ENCODE peak calls at places on chromosomes 2 and 18, in seven cellular contexts. One of them, this sample, is unnamed.

GRCh38 chr2:2577366-2577765 is 246.3 kb upstream of the MYT1L start:
- DNase-seq in CD8-positive, alpha-beta memory T cell: no peak
- DNase-seq in GM23248: peak; percentile 1
- DNase-seq in A549: no peak
- DNase-seq in lower lobe of right lung: no peak
- DNase-seq in DND-41: no peak
- DNase-seq in psoas muscle: no peak
- DNase-seq in this sample: no peak

GRCh38 chr2:234288974-234289455 is 207.9 kb downstream of the ARL4C start:
- DNase-seq in CD8-positive, alpha-beta memory T cell: peak; percentile 65
- DNase-seq in GM23248: peak; percentile 59
- DNase-seq in A549: peak; percentile 70
- DNase-seq in lower lobe of right lung: peak; percentile 68
- DNase-seq in DND-41: peak; percentile 74
- DNase-seq in psoas muscle: peak; percentile 70
- DNase-seq in this sample: peak; percentile 72

GRCh38 chr2:191150451-191151314 is at the start of gene STAT4:
- DNase-seq in CD8-positive, alpha-beta memory T cell: peak; percentile 80
- DNase-seq in GM23248: peak; percentile 66
- DNase-seq in A549: peak; percentile 67
- DNase-seq in lower lobe of right lung: peak; percentile 59
- DNase-seq in DND-41: peak; percentile 76
- DNase-seq in psoas muscle: no peak
- DNase-seq in this sample: no peak

GRCh38 chr18:52700116-52700515 is 360.1 kb downstream of the DCC start:
- DNase-seq in CD8-positive, alpha-beta memory T cell: no peak
- DNase-seq in GM23248: no peak
- DNase-seq in A549: no peak
- DNase-seq in lower lobe of right lung: no peak
- DNase-seq in DND-41: no peak
- DNase-seq in psoas muscle: no peak
- DNase-seq in this sample: no peak

GRCh38 chr2:127608061-127609011 is 37.6 kb upstream of the GPR17 start:
- DNase-seq in CD8-positive, alpha-beta memory T cell: no peak
- DNase-seq in GM23248: no peak
- DNase-seq in A549: no peak
- DNase-seq in lower lobe of right lung: peak; percentile 31
- DNase-seq in DND-41: peak; percentile 50
- DNase-seq in psoas muscle: no peak
- DNase-seq in this sample: no peak

GRCh38 chr2:223549215-223549614 is 52.9 kb downstream of the SCG2 start:
- DNase-seq in CD8-positive, alpha-beta memory T cell: no peak
- DNase-seq in GM23248: peak; percentile 89
- DNase-seq in A549: peak; percentile 65
- DNase-seq in lower lobe of right lung: no peak
- DNase-seq in DND-41: no peak
- DNase-seq in psoas muscle: no peak
- DNase-seq in this sample: no peak

GRCh38 chr18:48955528-48956261 is 4.9 kb upstream of the SMAD7 start:
- DNase-seq in CD8-positive, alpha-beta memory T cell: no peak
- DNase-seq in GM23248: peak; percentile 97
- DNase-seq in A549: no peak
- DNase-seq in lower lobe of right lung: peak; percentile 63
- DNase-seq in DND-41: no peak
- DNase-seq in psoas muscle: peak; percentile 87
- DNase-seq in this sample: peak; percentile 31

GRCh38 chr2:230932556-230933511 is 7.8 kb upstream of the GPR55 start:
- DNase-seq in CD8-positive, alpha-beta memory T cell: no peak
- DNase-seq in GM23248: peak; percentile 71
- DNase-seq in A549: no peak
- DNase-seq in lower lobe of right lung: peak; percentile 57
- DNase-seq in DND-41: no peak
- DNase-seq in psoas muscle: peak; percentile 87
- DNase-seq in this sample: no peak

GRCh38 chr18:39561136-39561535 is 1995.5 kb upstream of the CELF4 start:
- DNase-seq in CD8-positive, alpha-beta memory T cell: no peak
- DNase-seq in GM23248: peak; percentile 11
- DNase-seq in A549: no peak
- DNase-seq in lower lobe of right lung: no peak
- DNase-seq in DND-41: no peak
- DNase-seq in psoas muscle: no peak
- DNase-seq in this sample: no peak

GRCh38 chr18:69948919-69949537 is 1.4 kb upstream of the CD226 start:
- DNase-seq in CD8-positive, alpha-beta memory T cell: no peak
- DNase-seq in GM23248: no peak
- DNase-seq in A549: no peak
- DNase-seq in lower lobe of right lung: no peak
- DNase-seq in DND-41: no peak
- DNase-seq in psoas muscle: no peak
- DNase-seq in this sample: no peak

GRCh38 chr2:45583989-45584388 is 27.1 kb downstream of the SRBD1 start:
- DNase-seq in CD8-positive, alpha-beta memory T cell: no peak
- DNase-seq in GM23248: no peak
- DNase-seq in A549: no peak
- DNase-seq in lower lobe of right lung: no peak
- DNase-seq in DND-41: no peak
- DNase-seq in psoas muscle: no peak
- DNase-seq in this sample: no peak

GRCh38 chr2:188435115-188435514 is 143.4 kb downstream of the GULP1 start:
- DNase-seq in CD8-positive, alpha-beta memory T cell: no peak
- DNase-seq in GM23248: no peak
- DNase-seq in A549: no peak
- DNase-seq in lower lobe of right lung: no peak
- DNase-seq in DND-41: no peak
- DNase-seq in psoas muscle: no peak
- DNase-seq in this sample: no peak

GRCh38 chr2:234081970-234082822 is 31.7 kb downstream of the SPP2 start:
- DNase-seq in CD8-positive, alpha-beta memory T cell: no peak
- DNase-seq in GM23248: no peak
- DNase-seq in A549: peak; percentile 39
- DNase-seq in lower lobe of right lung: peak; percentile 54
- DNase-seq in DND-41: no peak
- DNase-seq in psoas muscle: no peak
- DNase-seq in this sample: no peak

GRCh38 chr2:98656800-98657199 is 48.4 kb downstream of the UNC50 start:
- DNase-seq in CD8-positive, alpha-beta memory T cell: peak; percentile 29
- DNase-seq in GM23248: no peak
- DNase-seq in A549: no peak
- DNase-seq in lower lobe of right lung: no peak
- DNase-seq in DND-41: no peak
- DNase-seq in psoas muscle: no peak
- DNase-seq in this sample: no peak

GRCh38 chr2:172829229-172829628 is 93.6 kb downstream of the RAPGEF4 start:
- DNase-seq in CD8-positive, alpha-beta memory T cell: no peak
- DNase-seq in GM23248: peak; percentile 63
- DNase-seq in A549: peak; percentile 13
- DNase-seq in lower lobe of right lung: no peak
- DNase-seq in DND-41: no peak
- DNase-seq in psoas muscle: no peak
- DNase-seq in this sample: no peak

GRCh38 chr2:98515571-98515927 is 70.9 kb downstream of the INPP4A start:
- DNase-seq in CD8-positive, alpha-beta memory T cell: no peak
- DNase-seq in GM23248: peak; percentile 49
- DNase-seq in A549: no peak
- DNase-seq in lower lobe of right lung: no peak
- DNase-seq in DND-41: no peak
- DNase-seq in psoas muscle: no peak
- DNase-seq in this sample: no peak

GRCh38 chr2:110854355-110855081 is 122.1 kb downstream of the ACOXL start:
- DNase-seq in CD8-positive, alpha-beta memory T cell: no peak
- DNase-seq in GM23248: peak; percentile 6
- DNase-seq in A549: peak; percentile 15
- DNase-seq in lower lobe of right lung: no peak
- DNase-seq in DND-41: peak; percentile 44
- DNase-seq in psoas muscle: no peak
- DNase-seq in this sample: peak; percentile 41

GRCh38 chr2:161594445-161594844 is 29.8 kb upstream of the SLC4A10 start:
- DNase-seq in CD8-positive, alpha-beta memory T cell: no peak
- DNase-seq in GM23248: no peak
- DNase-seq in A549: no peak
- DNase-seq in lower lobe of right lung: no peak
- DNase-seq in DND-41: no peak
- DNase-seq in psoas muscle: no peak
- DNase-seq in this sample: no peak

GRCh38 chr2:45444991-45445390 is 166.1 kb downstream of the SRBD1 start:
- DNase-seq in CD8-positive, alpha-beta memory T cell: no peak
- DNase-seq in GM23248: peak; percentile 48
- DNase-seq in A549: no peak
- DNase-seq in lower lobe of right lung: no peak
- DNase-seq in DND-41: no peak
- DNase-seq in psoas muscle: no peak
- DNase-seq in this sample: no peak

GRCh38 chr2:238811293-238811692 is 36.6 kb upstream of the TWIST2 start:
- DNase-seq in CD8-positive, alpha-beta memory T cell: no peak
- DNase-seq in GM23248: peak; percentile 90
- DNase-seq in A549: no peak
- DNase-seq in lower lobe of right lung: no peak
- DNase-seq in DND-41: no peak
- DNase-seq in psoas muscle: no peak
- DNase-seq in this sample: no peak

GRCh38 chr2:142037051-142037450 is 93.8 kb downstream of the LRP1B start:
- DNase-seq in CD8-positive, alpha-beta memory T cell: no peak
- DNase-seq in GM23248: peak; percentile 55
- DNase-seq in A549: no peak
- DNase-seq in lower lobe of right lung: no peak
- DNase-seq in DND-41: no peak
- DNase-seq in psoas muscle: no peak
- DNase-seq in this sample: no peak

GRCh38 chr2:109463891-109464290 is 149.9 kb downstream of the SEPTIN10 start:
- DNase-seq in CD8-positive, alpha-beta memory T cell: no peak
- DNase-seq in GM23248: no peak
- DNase-seq in A549: no peak
- DNase-seq in lower lobe of right lung: no peak
- DNase-seq in DND-41: no peak
- DNase-seq in psoas muscle: no peak
- DNase-seq in this sample: no peak

GRCh38 chr2:241267249-241268067 is 48.0 kb downstream of the HDLBP start:
- DNase-seq in CD8-positive, alpha-beta memory T cell: no peak
- DNase-seq in GM23248: no peak
- DNase-seq in A549: no peak
- DNase-seq in lower lobe of right lung: no peak
- DNase-seq in DND-41: no peak
- DNase-seq in psoas muscle: no peak
- DNase-seq in this sample: peak; percentile 10

GRCh38 chr2:186543561-186544131 is 46.2 kb upstream of the ITGAV start:
- DNase-seq in CD8-positive, alpha-beta memory T cell: no peak
- DNase-seq in GM23248: peak; percentile 76
- DNase-seq in A549: peak; percentile 49
- DNase-seq in lower lobe of right lung: no peak
- DNase-seq in DND-41: no peak
- DNase-seq in psoas muscle: no peak
- DNase-seq in this sample: no peak

GRCh38 chr18:36158261-36158867 is 28.7 kb downstream of the ELP2 start:
- DNase-seq in CD8-positive, alpha-beta memory T cell: no peak
- DNase-seq in GM23248: peak; percentile 85
- DNase-seq in A549: no peak
- DNase-seq in lower lobe of right lung: no peak
- DNase-seq in DND-41: no peak
- DNase-seq in psoas muscle: no peak
- DNase-seq in this sample: no peak

DNA sequence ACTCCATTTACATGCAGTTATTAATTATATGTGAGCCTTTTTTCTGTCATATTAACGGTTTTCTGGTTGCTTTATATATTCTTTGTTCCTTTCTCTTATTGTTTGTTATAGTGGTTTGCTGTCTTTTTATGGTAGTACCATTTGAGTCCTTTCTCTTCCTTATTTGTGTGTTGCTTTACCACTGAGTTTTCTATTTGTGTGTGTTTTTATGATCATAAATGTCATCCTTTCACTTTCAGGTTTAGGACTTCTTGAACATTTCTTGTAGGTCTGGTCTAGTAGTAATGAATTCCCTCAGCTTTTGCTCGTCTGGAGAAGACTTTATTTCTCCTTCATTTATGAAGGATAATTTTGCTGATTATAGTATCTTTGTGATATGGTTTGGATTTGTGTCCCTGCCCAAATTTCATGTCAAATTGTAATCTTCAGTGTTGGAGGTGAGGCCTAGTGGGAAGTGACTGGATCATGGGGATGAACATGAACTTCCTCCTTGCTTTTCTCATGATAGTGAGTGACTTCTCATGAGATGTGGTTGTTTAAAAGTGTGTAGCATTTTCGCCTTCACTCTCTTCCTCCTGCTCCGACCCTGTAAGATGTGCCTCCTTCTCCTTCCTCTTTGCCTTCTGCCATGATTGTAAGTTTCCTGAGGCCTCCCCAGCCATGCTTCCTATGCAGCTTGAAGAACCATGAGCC is 11.5 kb downstream of the GCC2 start:
- DNase-seq in CD8-positive, alpha-beta memory T cell: no peak
- DNase-seq in GM23248: no peak
- DNase-seq in A549: no peak
- DNase-seq in lower lobe of right lung: no peak
- DNase-seq in DND-41: no peak
- DNase-seq in psoas muscle: no peak
- DNase-seq in this sample: no peak
- H3K9me3 ChIP-seq in CD8-positive, alpha-beta memory T cell: no peaks in the 10 kb centered on the region
- H3K9me3 ChIP-seq in GM23248: peaks cover 5% of the 10 kb centered on the region
- H3K9me3 ChIP-seq in A549: peaks cover 12% of the 10 kb centered on the region
- H3K9me3 ChIP-seq in lower lobe of right lung: peaks cover 14% of the 10 kb centered on the region
- H3K9me3 ChIP-seq in DND-41: no peaks in the 10 kb centered on the region
- H3K9me3 ChIP-seq in psoas muscle: no peaks in the 10 kb centered on the region
- H3K9me3 ChIP-seq in this sample: peaks cover 27% of the 10 kb centered on the region

GRCh38 chr18:9150116-9150515 is 13.5 kb downstream of the ANKRD12 start:
- DNase-seq in CD8-positive, alpha-beta memory T cell: no peak
- DNase-seq in GM23248: no peak
- DNase-seq in A549: no peak
- DNase-seq in lower lobe of right lung: no peak
- DNase-seq in DND-41: no peak
- DNase-seq in psoas muscle: no peak
- DNase-seq in this sample: no peak
- H3K9me3 ChIP-seq in CD8-positive, alpha-beta memory T cell: no peaks in the 10 kb centered on the region
- H3K9me3 ChIP-seq in GM23248: no peaks in the 10 kb centered on the region
- H3K9me3 ChIP-seq in A549: no peaks in the 10 kb centered on the region
- H3K9me3 ChIP-seq in lower lobe of right lung: no peaks in the 10 kb centered on the region
- H3K9me3 ChIP-seq in DND-41: no peaks in the 10 kb centered on the region
- H3K9me3 ChIP-seq in psoas muscle: no peaks in the 10 kb centered on the region
- H3K9me3 ChIP-seq in this sample: no peaks in the 10 kb centered on the region

DNA sequence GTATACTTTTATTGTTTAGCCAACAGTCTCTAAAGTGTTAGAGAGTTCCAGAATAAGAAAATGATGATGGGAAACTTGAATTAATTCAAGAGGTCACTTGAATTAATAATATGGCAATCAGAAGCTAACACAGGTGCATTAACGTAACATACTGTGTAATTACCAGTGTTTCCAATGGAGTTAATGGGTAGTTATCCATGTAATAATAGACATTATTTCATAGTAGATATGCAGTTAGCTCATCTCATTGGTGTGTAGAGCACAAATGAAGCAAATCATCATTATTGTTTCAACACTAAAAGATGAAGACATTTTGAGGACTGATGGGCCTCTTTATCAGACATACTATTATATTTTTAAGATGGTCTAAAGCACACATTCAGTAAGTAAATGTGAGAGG is 460.3 kb upstream of the HNRNPA3 start:
- DNase-seq in CD8-positive, alpha-beta memory T cell: no peak
- DNase-seq in GM23248: no peak
- DNase-seq in A549: no peak
- DNase-seq in lower lobe of right lung: no peak
- DNase-seq in DND-41: no peak
- DNase-seq in psoas muscle: no peak
- DNase-seq in this sample: no peak
- H3K9me3 ChIP-seq in CD8-positive, alpha-beta memory T cell: no peaks in the 10 kb centered on the region
- H3K9me3 ChIP-seq in GM23248: no peaks in the 10 kb centered on the region
- H3K9me3 ChIP-seq in A549: no peaks in the 10 kb centered on the region
- H3K9me3 ChIP-seq in lower lobe of right lung: no peaks in the 10 kb centered on the region
- H3K9me3 ChIP-seq in DND-41: no peaks in the 10 kb centered on the region
- H3K9me3 ChIP-seq in psoas muscle: no peaks in the 10 kb centered on the region
- H3K9me3 ChIP-seq in this sample: no peaks in the 10 kb centered on the region

GRCh38 chr2:236155406-236155805 is 12.8 kb downstream of the GBX2 start:
- DNase-seq in CD8-positive, alpha-beta memory T cell: no peak
- DNase-seq in GM23248: no peak
- DNase-seq in A549: no peak
- DNase-seq in lower lobe of right lung: no peak
- DNase-seq in DND-41: no peak
- DNase-seq in psoas muscle: no peak
- DNase-seq in this sample: no peak
- H3K9me3 ChIP-seq in CD8-positive, alpha-beta memory T cell: no peaks in the 10 kb centered on the region
- H3K9me3 ChIP-seq in GM23248: no peaks in the 10 kb centered on the region
- H3K9me3 ChIP-seq in A549: peaks cover 13% of the 10 kb centered on the region
- H3K9me3 ChIP-seq in lower lobe of right lung: peaks cover 11% of the 10 kb centered on the region
- H3K9me3 ChIP-seq in DND-41: peaks cover 8% of the 10 kb centered on the region
- H3K9me3 ChIP-seq in psoas muscle: peaks cover 11% of the 10 kb centered on the region
- H3K9me3 ChIP-seq in this sample: no peaks in the 10 kb centered on the region

This sample was measured in OCI-LY7.